ENCODE peak calls at places on chromosomes 11 and 22, in four cellular contexts. One of them, this sample, is unnamed.

GRCh38 chr11:110948112-110948511 is 235.9 kb upstream of the ARHGAP20 start:
- DNase-seq in right cardiac atrium: no peak
- DNase-seq in effector memory CD8-positive, alpha-beta T cell: no peak
- DNase-seq in astrocyte of the spinal cord: peak; percentile 46
- DNase-seq in this sample: no peak

GRCh38 chr11:28520291-28520690 is 412.1 kb downstream of the METTL15 start:
- DNase-seq in effector memory CD8-positive, alpha-beta T cell: no peak
- DNase-seq in right cardiac atrium: no peak
- DNase-seq in astrocyte of the spinal cord: no peak
- DNase-seq in this sample: no peak

GRCh38 chr22:19849800-19850481 is 4.7 kb downstream of the GNB1L start:
- DNase-seq in right cardiac atrium: no peak
- DNase-seq in astrocyte of the spinal cord: no peak
- DNase-seq in effector memory CD8-positive, alpha-beta T cell: no peak
- DNase-seq in this sample: no peak

GRCh38 chr11:113554531-113554930 is 79.3 kb upstream of the DRD2 start:
- DNase-seq in right cardiac atrium: no peak
- DNase-seq in astrocyte of the spinal cord: no peak
- DNase-seq in effector memory CD8-positive, alpha-beta T cell: no peak
- DNase-seq in this sample: no peak

GRCh38 chr11:80155412-80156017 is 714.7 kb upstream of the TENM4 start:
- DNase-seq in effector memory CD8-positive, alpha-beta T cell: no peak
- DNase-seq in astrocyte of the spinal cord: peak; percentile 31
- DNase-seq in right cardiac atrium: no peak
- DNase-seq in this sample: peak; percentile 1

GRCh38 chr11:75667831-75668507 is 869 bp downstream of the MAP6 start:
- DNase-seq in right cardiac atrium: peak; percentile 85
- DNase-seq in astrocyte of the spinal cord: peak; percentile 27
- DNase-seq in effector memory CD8-positive, alpha-beta T cell: peak; percentile 13
- DNase-seq in this sample: peak; percentile 25

GRCh38 chr22:42080287-42080686 is 787 bp downstream of the SMDT1 start:
- DNase-seq in astrocyte of the spinal cord: peak; percentile 58
- DNase-seq in right cardiac atrium: no peak
- DNase-seq in effector memory CD8-positive, alpha-beta T cell: no peak
- DNase-seq in this sample: peak; percentile 64

GRCh38 chr11:22577854-22578253 is 47.8 kb downstream of the FANCF start:
- DNase-seq in astrocyte of the spinal cord: no peak
- DNase-seq in right cardiac atrium: no peak
- DNase-seq in effector memory CD8-positive, alpha-beta T cell: no peak
- DNase-seq in this sample: no peak

GRCh38 chr11:109785714-109786113 is 307.5 kb upstream of the ZC3H12C start:
- DNase-seq in effector memory CD8-positive, alpha-beta T cell: no peak
- DNase-seq in astrocyte of the spinal cord: peak; percentile 34
- DNase-seq in right cardiac atrium: no peak
- DNase-seq in this sample: no peak

GRCh38 chr11:26909429-26910009 is 84.4 kb upstream of the FIBIN start:
- DNase-seq in astrocyte of the spinal cord: no peak
- DNase-seq in right cardiac atrium: no peak
- DNase-seq in effector memory CD8-positive, alpha-beta T cell: no peak
- DNase-seq in this sample: no peak

GRCh38 chr11:17810041-17810440 is 75.5 kb downstream of the KCNC1 start:
- DNase-seq in effector memory CD8-positive, alpha-beta T cell: no peak
- DNase-seq in right cardiac atrium: no peak
- DNase-seq in astrocyte of the spinal cord: no peak
- DNase-seq in this sample: no peak

GRCh38 chr11:57481315-57481714 is 21.0 kb downstream of the RTN4RL2 start:
- DNase-seq in astrocyte of the spinal cord: no peak
- DNase-seq in right cardiac atrium: no peak
- DNase-seq in effector memory CD8-positive, alpha-beta T cell: no peak
- DNase-seq in this sample: no peak

GRCh38 chr11:47441421-47441820 is 7.5 kb downstream of the RAPSN start:
- DNase-seq in astrocyte of the spinal cord: no peak
- DNase-seq in right cardiac atrium: no peak
- DNase-seq in effector memory CD8-positive, alpha-beta T cell: no peak
- DNase-seq in this sample: no peak

GRCh38 chr11:6647282-6647679 is 8.3 kb downstream of the DCHS1 start:
- DNase-seq in astrocyte of the spinal cord: peak; percentile 32
- DNase-seq in right cardiac atrium: peak; percentile 79
- DNase-seq in effector memory CD8-positive, alpha-beta T cell: no peak
- DNase-seq in this sample: peak; percentile 69

GRCh38 chr11:61345170-61345610 is 12.2 kb downstream of the TKFC start:
- DNase-seq in astrocyte of the spinal cord: no peak
- DNase-seq in right cardiac atrium: no peak
- DNase-seq in effector memory CD8-positive, alpha-beta T cell: no peak
- DNase-seq in this sample: no peak

This sample was measured in dermis blood vessel endothelial cell.